ENCODE peak calls at places on chromosomes 6 and 20, in seven cellular contexts. T, M, K, Z, R, V and N are unnamed samples.

GRCh38 chr6:16922282-16922681 is 161.0 kb upstream of the ATXN1 start:
- DNase-seq in T (no peak), Z (no peak), R (no peak), V (no peak), M (no peak), K (no peak), N (no peak)

GRCh38 chr20:57568088-57568896 is 7.4 kb downstream of the PCK1 start:
- DNase-seq in M (no peak), Z (no peak), T (no peak), K (no peak), V (no peak), R (no peak), N (no peak)

GRCh38 chr6:18280084-18280483 is 15.8 kb upstream of the DEK start:
- DNase-seq in Z (no peak), K (no peak), M (no peak), R (no peak), T (no peak), V (peak; percentile 66), N (no peak)

GRCh38 chr6:144840619-144841018 is 555.5 kb downstream of the UTRN start:
- DNase-seq in K (no peak), Z (no peak), T (no peak), R (no peak), M (peak; percentile 73), V (no peak), N (no peak)

GRCh38 chr6:131597448-131597847 is 24.4 kb downstream of the ARG1 start:
- DNase-seq in M (peak; percentile 45), R (no peak), K (peak; percentile 3), V (no peak), Z (no peak), T (peak; percentile 5), N (no peak)

GRCh38 chr20:11852801-11853200 is 64.9 kb upstream of the BTBD3 start:
- DNase-seq in T (peak; percentile 20), V (no peak), R (no peak), Z (no peak), K (no peak), M (peak; percentile 28), N (no peak)

GRCh38 chr6:134882426-134883038 is 67.4 kb downstream of the ALDH8A1 start:
- DNase-seq in Z (no peak), T (peak; percentile 90), V (peak; percentile 73), K (peak; percentile 71), M (peak; percentile 86), R (peak; percentile 21), N (peak; percentile 15)

GRCh38 chr6:158835616-158836221 is 16.6 kb upstream of the EZR start:
- DNase-seq in R (no peak), T (peak; percentile 39), K (no peak), M (no peak), V (no peak), Z (peak; percentile 87), N (no peak)

GRCh38 chr20:37192137-37192854 is 12.9 kb upstream of the MROH8 start:
- DNase-seq in K (peak; percentile 96), V (peak; percentile 71), M (peak; percentile 95), Z (peak; percentile 86), T (peak; percentile 91), R (peak; percentile 52), N (peak; percentile 66)

GRCh38 chr6:35804996-35805736 is at the start of gene LHFPL5:
- DNase-seq in V (peak; percentile 43), Z (no peak), T (no peak), K (no peak), M (peak; percentile 26), R (peak; percentile 15), N (no peak)

GRCh38 chr20:61853073-61854005 is 212.3 kb downstream of the TAF4 start:
- DNase-seq in K (no peak), V (no peak), Z (no peak), M (no peak), R (no peak), T (no peak), N (no peak)

GRCh38 chr6:43436577-43437282 is 9.4 kb downstream of the ABCC10 start:
- DNase-seq in R (no peak), Z (no peak), K (no peak), T (peak; percentile 86), V (peak; percentile 83), M (peak; percentile 89), N (no peak)

GRCh38 chr6:137661601-137662000 is 167.4 kb upstream of the OLIG3 start:
- DNase-seq in V (peak; percentile 44), T (peak; percentile 33), K (no peak), M (peak; percentile 35), R (peak; percentile 15), Z (no peak), N (peak; percentile 4)

GRCh38 chr6:169841907-169842606 is 90.6 kb downstream of the ERMARD start:
- DNase-seq in R (no peak), M (no peak), V (no peak), K (no peak), T (no peak), Z (peak; percentile 34), N (no peak)

GRCh38 chr6:149651056-149651455 is 2.5 kb upstream of the KATNA1 start:
- DNase-seq in Z (no peak), V (no peak), M (no peak), K (no peak), T (no peak), R (no peak), N (no peak)

GRCh38 chr20:58705525-58705924 is 12.9 kb downstream of the NPEPL1 start:
- DNase-seq in K (peak; percentile 19), M (no peak), R (no peak), Z (no peak), T (no peak), V (no peak), N (no peak)

GRCh38 chr6:52020961-52021570 is 66.3 kb downstream of the PKHD1 start:
- DNase-seq in M (peak; percentile 53), V (peak; percentile 38), T (peak; percentile 33), Z (no peak), K (peak; percentile 32), R (no peak), N (no peak)

GRCh38 chr6:2558098-2558770 is 192.5 kb downstream of the MYLK4 start:
- DNase-seq in T (no peak), K (no peak), M (no peak), Z (no peak), R (no peak), V (no peak), N (no peak)

GRCh38 chr20:18904624-18905023 is 91.0 kb downstream of the SCP2D1 start:
- DNase-seq in M (no peak), V (no peak), Z (no peak), T (no peak), R (no peak), K (peak; percentile 31), N (no peak)

GRCh38 chr20:43972051-43972450 is 57.4 kb downstream of the TOX2 start:
- DNase-seq in R (no peak), V (no peak), T (no peak), M (no peak), Z (no peak), K (no peak), N (no peak)

GRCh38 chr6:110255356-110255755 is 75.1 kb downstream of the CDC40 start:
- DNase-seq in M (peak; percentile 60), K (no peak), R (no peak), V (peak; percentile 30), Z (no peak), T (peak; percentile 26), N (no peak)

GRCh38 chr6:166348305-166348949 is 6.1 kb upstream of the SFT2D1 start:
- DNase-seq in K (no peak), Z (no peak), M (no peak), R (no peak), T (no peak), V (no peak), N (no peak)

GRCh38 chr6:26056583-26057350 is 30.5 kb upstream of the HFE start:
- DNase-seq in V (no peak), M (peak; percentile 40), Z (no peak), T (peak; percentile 31), K (peak; percentile 72), R (no peak), N (peak; percentile 16)

GRCh38 chr6:1402369-1402768 is 13.0 kb downstream of the FOXF2 start:
- DNase-seq in Z (no peak), R (no peak), M (no peak), V (no peak), T (no peak), K (no peak), N (no peak)

GRCh38 chr6:152637422-152638047 is 373 bp upstream of the SYNE1 start:
- DNase-seq in R (no peak), V (no peak), T (no peak), Z (no peak), K (peak; percentile 46), M (peak; percentile 21), N (no peak)

GRCh38 chr6:127207591-127208120 is 59.0 kb upstream of the RNF146 start:
- DNase-seq in Z (no peak), K (peak; percentile 66), M (peak; percentile 53), R (no peak), V (no peak), T (peak; percentile 75), N (no peak)

GRCh38 chr6:166307082-166307980 is 861 bp downstream of the PRR18 start:
- DNase-seq in T (peak; percentile 4), V (peak; percentile 19), Z (no peak), R (no peak), M (no peak), K (no peak), N (no peak)

GRCh38 chr6:170450946-170451761 is 102.0 kb downstream of the PSMB1 start:
- DNase-seq in Z (peak; percentile 44), M (no peak), T (no peak), V (no peak), K (no peak), R (no peak), N (no peak)

GRCh38 chr6:15642276-15642675 is 20.6 kb downstream of the DTNBP1 start:
- DNase-seq in R (no peak), K (no peak), T (no peak), Z (no peak), M (peak; percentile 41), V (no peak), N (no peak)

GRCh38 chr6:43269273-43270007 is 26.2 kb downstream of the TTBK1 start:
- DNase-seq in R (peak; percentile 23), K (no peak), M (no peak), Z (peak; percentile 68), V (no peak), T (no peak), N (peak; percentile 20)

GRCh38 chr6:1864496-1864895 is 254.8 kb downstream of the FOXC1 start:
- DNase-seq in V (peak; percentile 35), R (no peak), T (no peak), K (no peak), Z (no peak), M (peak; percentile 37), N (no peak)

GRCh38 chr6:26392932-26393636 is 9.0 kb upstream of the BTN3A1 start:
- DNase-seq in Z (peak; percentile 74), R (no peak), M (no peak), K (no peak), V (no peak), T (peak; percentile 76), N (no peak)

GRCh38 chr20:38854654-38855066 is 49.2 kb downstream of the PPP1R16B start:
- DNase-seq in K (no peak), Z (no peak), R (no peak), M (no peak), V (no peak), T (no peak), N (no peak)

GRCh38 chr6:159815410-159815809 is 15.3 kb downstream of the PNLDC1 start:
- DNase-seq in V (no peak), M (no peak), T (no peak), Z (no peak), K (no peak), R (no peak), N (no peak)

GRCh38 chr20:22106308-22106938 is 401.0 kb downstream of the PAX1 start:
- DNase-seq in M (peak; percentile 37), T (peak; percentile 63), V (no peak), Z (no peak), R (no peak), K (peak; percentile 14), N (no peak)